ENCODE peak calls at places on chromosomes 13 and 19, in nine cellular contexts. B is activated naive CD4-positive, alpha-beta T cell; I is G401; Z is NCI-H1105 treated with DMSO at 0.1 percent for 48 hours; D is gastrocnemius medialis; S is SHP77; H is omental fat pad; O is heart right ventricle; K is stimulated activated CD4-positive, alpha-beta T cell treated with anti-CD3 and anti-CD28 coated beads, Interleukin-12 subunit alpha, Interleukin-12 subunit beta, amount 100 ng/mL, for 24 hours. A is an unnamed sample.
A peak's percentile ranks its signal among the peaks of the same experiment; 100 is the strongest.

GRCh38 chr13:49733181-49733951 is 42.1 kb upstream of the EBPL start:
- DNase-seq in B (no peak), I (peak; percentile 11), Z (no peak), D (peak; percentile 17), S (no peak), H (no peak), O (no peak), K (no peak), A (no peak)

GRCh38 chr13:110387451-110388140 is 80.5 kb downstream of the COL4A2 start:
- DNase-seq in B (no peak), I (no peak), Z (no peak), D (no peak), S (peak; percentile 53), H (no peak), O (peak; percentile 86), K (no peak), A (no peak)

GRCh38 chr19:33445752-33446070 is 72.2 kb downstream of the CEBPG start:
- DNase-seq in B (no peak), I (no peak), Z (no peak), D (no peak), S (no peak), H (no peak), O (no peak), K (no peak), A (no peak)

GRCh38 chr19:17632577-17632976 is 55.6 kb downstream of the UNC13A start:
- DNase-seq in B (no peak), I (no peak), Z (no peak), D (no peak), S (no peak), H (no peak), O (no peak), K (no peak), A (no peak)

GRCh38 chr19:28737021-28737525 is 475.9 kb downstream of the UQCRFS1 start:
- DNase-seq in B (no peak), I (peak; percentile 33), Z (peak; percentile 60), D (no peak), S (peak; percentile 22), H (no peak), O (no peak), K (no peak), A (peak; percentile 51)

GRCh38 chr19:19049406-19049805 is 14.4 kb upstream of the SLC25A42 start:
- DNase-seq in B (no peak), I (no peak), Z (no peak), D (no peak), S (no peak), H (no peak), O (no peak), K (no peak), A (no peak)

GRCh38 chr19:58218899-58219298 is 9.8 kb upstream of the ZNF544 start:
- DNase-seq in B (no peak), I (no peak), Z (no peak), D (no peak), S (no peak), H (no peak), O (no peak), K (no peak), A (peak; percentile 7)

GRCh38 chr19:32822916-32823746 is 46.4 kb downstream of the SLC7A9 start:
- DNase-seq in B (no peak), I (no peak), Z (no peak), D (no peak), S (no peak), H (no peak), O (no peak), K (no peak), A (no peak)

GRCh38 chr19:55251296-55252081 is 7.3 kb downstream of the PPP6R1 start:
- DNase-seq in B (peak; percentile 30), I (no peak), Z (no peak), D (no peak), S (no peak), H (no peak), O (no peak), K (no peak), A (no peak)

GRCh38 chr19:16957151-16957662 is 68.4 kb downstream of the F2RL3 start:
- DNase-seq in B (no peak), I (no peak), Z (peak; percentile 73), D (no peak), S (no peak), H (no peak), O (no peak), K (no peak), A (no peak)

GRCh38 chr13:42275098-42275471 is 3.1 kb downstream of the AKAP11 start:
- DNase-seq in B (no peak), I (no peak), Z (no peak), D (no peak), S (no peak), H (no peak), O (no peak), K (no peak), A (no peak)

GRCh38 chr19:10295305-10295846 is 5.6 kb downstream of the ICAM5 start:
- DNase-seq in B (peak; percentile 58), I (no peak), Z (peak; percentile 6), D (no peak), S (no peak), H (no peak), O (no peak), K (no peak), A (no peak)

GRCh38 chr19:42683917-42684513 is 56.3 kb downstream of the PSG3 start:
- DNase-seq in B (no peak), I (no peak), Z (no peak), D (no peak), S (no peak), H (no peak), O (no peak), K (no peak), A (no peak)